ENCODE peak calls at places on chromosome 17, in five cellular contexts. O is activated naive CD4-positive, alpha-beta T cell; P is activated CD4-positive, alpha-beta T cell treated with anti-CD3 and anti-CD28 coated beads for 1 hour; I is foreskin fibroblast; Y is hippocampal formation. N is an unnamed sample.

GRCh38 chr17:42563543-42563942 is 1.6 kb downstream of the COASY start:
- DNase-seq in P (no peak), I (no peak), Y (no peak), O (no peak), N (no peak)

GRCh38 chr17:78573955-78574354 is 3.2 kb downstream of the DNAH17 start:
- DNase-seq in O (no peak), P (no peak), I (no peak), Y (no peak), N (no peak)

GRCh38 chr17:927611-928461 is 51.7 kb downstream of the NXN start:
- DNase-seq in I (peak), Y (no peak), O (no peak), P (no peak), N (peak)

GRCh38 chr17:17713839-17714238 is 32.6 kb downstream of the RAI1 start:
- DNase-seq in Y (no peak), P (no peak), I (peak), O (no peak), N (peak)

GRCh38 chr17:50268632-50269287 is 5.5 kb upstream of the TMEM92 start:
- DNase-seq in P (peak), Y (no peak), O (no peak), I (no peak), N (peak)

GRCh38 chr17:61409301-61410099 is 9.9 kb downstream of the TBX2 start:
- DNase-seq in Y (peak), O (no peak), I (peak), P (peak), N (peak)

GRCh38 chr17:35947156-35947585 is 3.7 kb upstream of the LYZL6 start:
- DNase-seq in P (no peak), I (peak), O (no peak), Y (no peak), N (peak)

GRCh38 chr17:10556301-10557005 is 7.0 kb upstream of the MYH2 start:
- DNase-seq in Y (no peak), I (no peak), O (no peak), P (no peak), N (no peak)

GRCh38 chr17:66978514-66979061 is 14.1 kb downstream of the CACNG4 start:
- DNase-seq in O (no peak), I (no peak), Y (no peak), P (no peak), N (no peak)

GRCh38 chr17:49624896-49625295 is 49.2 kb downstream of the NXPH3 start:
- DNase-seq in O (no peak), I (peak), Y (no peak), P (no peak), N (peak)

N was measured in fibroblast of villous mesenchyme.